ENCODE peak calls at places on chromosomes 16 and 17, in seven cellular contexts. O, U, J, H, A, P and S are unnamed samples.

GRCh38 chr17:32970281-32970680 is 21.4 kb upstream of the SPACA3 start:
- DNase-seq in O (no peak), U (peak), J (no peak), H (no peak), A (no peak), P (no peak), S (no peak)

GRCh38 chr16:175145-175949 is 1.1 kb upstream of the HBA1 start:
- DNase-seq in O (no peak), U (no peak), J (no peak), H (no peak), A (no peak), P (no peak), S (no peak)

GRCh38 chr16:83403751-83404150 is 404.0 kb upstream of the HSBP1 start:
- DNase-seq in O (no peak), U (peak), J (no peak), H (no peak), A (no peak), P (no peak), S (no peak)

GRCh38 chr16:8583199-8583598 is 7.1 kb downstream of the TMEM114 start:
- DNase-seq in O (no peak), U (peak), J (no peak), H (no peak), A (no peak), P (no peak), S (no peak)

GRCh38 chr16:20897253-20897896 is 2.8 kb downstream of the DCUN1D3 start:
- DNase-seq in O (no peak), U (peak), J (no peak), H (no peak), A (no peak), P (no peak), S (no peak)

GRCh38 chr17:13002761-13003453 is 14.9 kb downstream of the ELAC2 start:
- DNase-seq in O (peak), U (peak), J (no peak), H (peak), A (no peak), P (no peak), S (peak)

GRCh38 chr17:32610943-32611342 is 124.2 kb downstream of the CDK5R1 start:
- DNase-seq in O (no peak), U (no peak), J (no peak), H (peak), A (no peak), P (no peak), S (no peak)

GRCh38 chr16:4364196-4365013 is 7.2 kb upstream of the VASN start:
- DNase-seq in O (no peak), U (no peak), J (no peak), H (no peak), A (no peak), P (peak), S (no peak)

GRCh38 chr16:46930861-46931260 is 42.6 kb downstream of the DNAJA2 start:
- DNase-seq in O (no peak), U (no peak), J (no peak), H (no peak), A (no peak), P (no peak), S (no peak)

GRCh38 chr17:6327007-6327406 is 107.9 kb downstream of the AIPL1 start:
- DNase-seq in O (no peak), U (no peak), J (no peak), H (no peak), A (no peak), P (no peak), S (no peak)